ENCODE peak calls at places on chromosomes 1 and 21, in four cellular contexts. M is stimulated activated CD8-positive, alpha-beta memory T cell treated with anti-CD3 and anti-CD28 coated beads, Interleukin-4, amount 100 ng/mL, for 4 hours; P is bronchial epithelial cell; W is neuronal stem cell. C is an unnamed sample.

GRCh38 chr1:39266269-39266668 is 61.8 kb downstream of the MACF1 start:
- DNase-seq in P (no peak), M (no peak), W (no peak), C (peak; percentile 32)

GRCh38 chr1:201298381-201299367 is 15.4 kb downstream of the PKP1 start:
- DNase-seq in W (no peak), P (peak; percentile 71), M (no peak), C (no peak)

GRCh38 chr1:167808104-167808503 is 86.3 kb downstream of the MPZL1 start:
- DNase-seq in P (peak; percentile 44), W (no peak), M (no peak), C (no peak)

GRCh38 chr1:221564891-221565290 is 177.0 kb downstream of the DUSP10 start:
- DNase-seq in P (no peak), W (no peak), M (no peak), C (no peak)

GRCh38 chr21:42125571-42126544 is 54.7 kb downstream of the UMODL1 start:
- DNase-seq in P (peak; percentile 35), M (no peak), W (no peak), C (peak; percentile 49)

GRCh38 chr1:245330951-245331350 is 176.2 kb downstream of the KIF26B start:
- DNase-seq in W (no peak), P (no peak), M (no peak), C (no peak)

GRCh38 chr21:41966872-41967621 is 13.2 kb upstream of the C2CD2 start:
- DNase-seq in M (no peak), P (no peak), W (no peak), C (no peak)

GRCh38 chr1:160133990-160134770 is 17.2 kb upstream of the ATP1A4 start:
- DNase-seq in P (no peak), W (no peak), M (no peak), C (no peak)

GRCh38 chr1:63946866-63947491 is 173.2 kb downstream of the ROR1 start:
- DNase-seq in P (peak; percentile 56), W (no peak), M (no peak), C (no peak)

GRCh38 chr1:64934115-64934880 is 32.1 kb downstream of the JAK1 start:
- DNase-seq in M (no peak), W (no peak), P (peak; percentile 62), C (no peak)